ENCODE peak calls at places on chromosomes 1 and 21, in seven cellular contexts. Z is NCI-H1105 treated with DMSO at 0.1 percent for 48 hours; O is activated CD4-positive, alpha-beta memory T cell treated with anti-CD3 and anti-CD28 coated beads, Interleukin-2, amount 10 ng/mL, durations not matched to agents 7 days and 5 days; U is globus pallidus; E is EH; J is astrocyte of the spinal cord; Y is frontal cortex. R is an unnamed sample.

GRCh38 chr21:45293214-45293725 is 5.6 kb upstream of the POFUT2 start:
- DNase-seq in J (no peak), U (no peak), O (peak; percentile 9), Y (no peak), E (peak; percentile 54), Z (no peak), R (no peak)

GRCh38 chr1:27589841-27590426 is 14.0 kb downstream of the AHDC1 start:
- DNase-seq in O (no peak), Z (peak; percentile 48), E (peak; percentile 66), U (peak; percentile 38), Y (peak; percentile 66), J (peak; percentile 53), R (no peak)

GRCh38 chr1:15848929-15849774 is 1.6 kb downstream of the SPEN start:
- DNase-seq in Z (peak; percentile 92), J (peak; percentile 83), U (peak; percentile 90), E (peak; percentile 91), Y (no peak), O (peak; percentile 71), R (peak; percentile 88)

GRCh38 chr1:217332426-217333065 is 298.3 kb downstream of the GPATCH2 start:
- DNase-seq in U (no peak), Y (no peak), O (no peak), Z (peak; percentile 50), E (peak; percentile 6), J (no peak), R (peak; percentile 4)

GRCh38 chr1:158103860-158104522 is 76.7 kb upstream of the CD1D start:
- DNase-seq in U (no peak), O (no peak), E (no peak), Z (no peak), J (no peak), Y (no peak), R (no peak)

GRCh38 chr1:185632659-185633428 is 101.3 kb upstream of the HMCN1 start:
- DNase-seq in J (peak; percentile 65), O (no peak), E (peak; percentile 68), Y (no peak), U (no peak), Z (no peak), R (no peak)

GRCh38 chr1:176858421-176858916 is 306.0 kb downstream of the ASTN1 start:
- DNase-seq in E (no peak), Y (no peak), O (no peak), U (no peak), Z (no peak), J (no peak), R (no peak)

GRCh38 chr1:74505133-74505532 is 7.3 kb downstream of the LRRC53 start:
- DNase-seq in J (peak; percentile 11), E (no peak), Z (no peak), U (peak; percentile 3), Y (no peak), O (no peak), R (no peak)

GRCh38 chr1:209387969-209388329 is 195.6 kb upstream of the CAMK1G start:
- DNase-seq in E (peak; percentile 87), J (no peak), O (no peak), Z (no peak), Y (no peak), U (no peak), R (no peak)

GRCh38 chr1:4172659-4173599 is 272.9 kb upstream of the C1orf174 start:
- DNase-seq in J (no peak), U (peak; percentile 32), E (no peak), Y (peak; percentile 22), O (peak; percentile 31), Z (no peak), R (no peak)

GRCh38 chr1:16081636-16082035 is 8.2 kb upstream of the FAM131C start:
- DNase-seq in J (no peak), Y (no peak), E (no peak), U (no peak), Z (no peak), O (no peak), R (no peak)

GRCh38 chr1:222310830-222311229 is 237.1 kb downstream of the HHIPL2 start:
- DNase-seq in J (no peak), O (peak; percentile 19), E (no peak), U (peak; percentile 41), Y (peak; percentile 7), Z (no peak), R (no peak)

GRCh38 chr1:66480162-66480561 is 53.8 kb upstream of the SGIP1 start:
- DNase-seq in U (no peak), Y (no peak), J (no peak), Z (no peak), O (no peak), E (no peak), R (no peak)

GRCh38 chr1:6497215-6497866 is 5.9 kb upstream of the PLEKHG5 start:
- DNase-seq in Y (peak; percentile 74), O (peak; percentile 49), J (no peak), Z (peak; percentile 55), U (no peak), E (peak; percentile 69), R (peak; percentile 75)

GRCh38 chr1:83929184-83929583 is 69.7 kb downstream of the TTLL7 start:
- DNase-seq in E (peak; percentile 53), O (no peak), U (no peak), J (peak; percentile 20), Y (no peak), Z (no peak), R (no peak)

GRCh38 chr21:31514598-31514997 is 144.9 kb upstream of the SOD1 start:
- DNase-seq in O (no peak), E (no peak), Y (peak; percentile 59), J (peak; percentile 61), U (peak; percentile 96), Z (no peak), R (no peak)

GRCh38 chr1:87334351-87335174 is 5.9 kb downstream of the LMO4 start:
- DNase-seq in Y (peak; percentile 48), J (peak; percentile 26), U (peak; percentile 18), O (no peak), E (peak; percentile 64), Z (peak; percentile 81), R (peak; percentile 39)

GRCh38 chr1:98104285-98104684 is 183.5 kb upstream of the DPYD start:
- DNase-seq in U (no peak), J (peak; percentile 82), O (no peak), Z (no peak), E (peak; percentile 78), Y (no peak), R (peak; percentile 1)

GRCh38 chr1:89739013-89739843 is 81.6 kb upstream of the LRRC8D start:
- DNase-seq in Z (no peak), O (peak; percentile 43), U (no peak), E (peak; percentile 67), Y (no peak), J (peak; percentile 47), R (no peak)

GRCh38 chr1:237473896-237474295 is 416.8 kb downstream of the ZP4 start:
- DNase-seq in E (no peak), O (no peak), U (no peak), Y (no peak), J (no peak), Z (no peak), R (no peak)

GRCh38 chr1:19678931-19679453 is 14.3 kb downstream of the HTR6 start:
- DNase-seq in U (no peak), O (no peak), E (no peak), Z (no peak), J (no peak), Y (no peak), R (no peak)

GRCh38 chr1:56934400-56935080 is 31.3 kb downstream of the C8B start:
- DNase-seq in O (no peak), Y (no peak), J (no peak), U (no peak), E (peak; percentile 62), Z (no peak), R (no peak)

GRCh38 chr1:205600085-205600484 is 31.7 kb downstream of the ELK4 start:
- DNase-seq in Y (no peak), E (peak; percentile 58), O (no peak), U (no peak), Z (no peak), J (peak; percentile 76), R (no peak)

GRCh38 chr1:41890841-41891311 is 27.8 kb downstream of the HIVEP3 start:
- DNase-seq in U (peak; percentile 18), Y (no peak), J (no peak), Z (no peak), E (peak; percentile 34), O (no peak), R (peak; percentile 96)

GRCh38 chr21:41641821-41642368 is 125.0 kb downstream of the RIPK4 start:
- DNase-seq in O (no peak), Z (no peak), U (no peak), E (peak; percentile 97), Y (peak; percentile 46), J (peak; percentile 93), R (no peak)

GRCh38 chr1:158716335-158716734 is 4.2 kb downstream of the OR6K3 start:
- DNase-seq in Y (no peak), E (no peak), O (no peak), Z (no peak), J (no peak), U (no peak), R (no peak)

GRCh38 chr1:236253918-236254637 is 27.7 kb downstream of the ERO1B start:
- DNase-seq in U (no peak), J (no peak), E (no peak), O (no peak), Z (no peak), Y (no peak), R (no peak)

GRCh38 chr1:940121-941026 is 16.7 kb downstream of the SAMD11 start:
- DNase-seq in E (peak; percentile 78), J (peak; percentile 84), O (no peak), U (peak; percentile 31), Z (peak; percentile 60), Y (peak; percentile 91), R (no peak)

GRCh38 chr21:32336711-32337110 is 38.1 kb downstream of the MRAP start:
- DNase-seq in U (peak; percentile 83), Z (peak; percentile 72), Y (no peak), O (no peak), J (peak; percentile 52), E (peak; percentile 79), R (no peak)

GRCh38 chr1:14404847-14405246 is 193.6 kb upstream of the KAZN start:
- DNase-seq in J (no peak), U (no peak), Y (no peak), O (no peak), Z (no peak), E (no peak), R (no peak)

R was measured in cerebellar cortex.